ENCODE peak calls at places on chromosomes 5 and 9, in eight cellular contexts. One of them, this sample, is unnamed.

GRCh38 chr5:120507197-120507596 is 43.1 kb downstream of the PRR16 start:
- DNase-seq in fibroblast of the aortic adventitia: peak; percentile 26
- DNase-seq in CD4-positive, alpha-beta T cell: no peak
- DNase-seq in mesothelial cell of epicardium: no peak
- DNase-seq in bronchial epithelial cell: no peak
- DNase-seq in thoracic aorta: no peak
- DNase-seq in spleen: no peak
- DNase-seq in brain microvascular endothelial cell: no peak
- DNase-seq in this sample: no peak

GRCh38 chr9:93224591-93224990 is 40.7 kb downstream of the WNK2 start:
- DNase-seq in CD4-positive, alpha-beta T cell: no peak
- DNase-seq in brain microvascular endothelial cell: no peak
- DNase-seq in fibroblast of the aortic adventitia: no peak
- DNase-seq in bronchial epithelial cell: peak; percentile 97
- DNase-seq in spleen: no peak
- DNase-seq in mesothelial cell of epicardium: no peak
- DNase-seq in thoracic aorta: no peak
- DNase-seq in this sample: no peak

GRCh38 chr5:178895615-178896571 is at the start of gene ZFP2:
- DNase-seq in mesothelial cell of epicardium: peak; percentile 74
- DNase-seq in spleen: peak; percentile 90
- DNase-seq in bronchial epithelial cell: peak; percentile 40
- DNase-seq in thoracic aorta: peak; percentile 11
- DNase-seq in CD4-positive, alpha-beta T cell: peak; percentile 13
- DNase-seq in brain microvascular endothelial cell: peak; percentile 46
- DNase-seq in fibroblast of the aortic adventitia: peak; percentile 36
- DNase-seq in this sample: peak; percentile 62

GRCh38 chr5:79774171-79774854 is 84.7 kb downstream of the CMYA5 start:
- DNase-seq in brain microvascular endothelial cell: no peak
- DNase-seq in CD4-positive, alpha-beta T cell: no peak
- DNase-seq in spleen: no peak
- DNase-seq in thoracic aorta: no peak
- DNase-seq in bronchial epithelial cell: peak; percentile 18
- DNase-seq in mesothelial cell of epicardium: no peak
- DNase-seq in fibroblast of the aortic adventitia: peak; percentile 12
- DNase-seq in this sample: peak; percentile 2

GRCh38 chr5:1723476-1723875 is 76.2 kb downstream of the MRPL36 start:
- DNase-seq in bronchial epithelial cell: no peak
- DNase-seq in mesothelial cell of epicardium: peak; percentile 27
- DNase-seq in fibroblast of the aortic adventitia: no peak
- DNase-seq in spleen: no peak
- DNase-seq in CD4-positive, alpha-beta T cell: no peak
- DNase-seq in brain microvascular endothelial cell: no peak
- DNase-seq in thoracic aorta: no peak
- DNase-seq in this sample: no peak

GRCh38 chr9:93012998-93013855 is 45.3 kb upstream of the SUSD3 start:
- DNase-seq in bronchial epithelial cell: no peak
- DNase-seq in thoracic aorta: no peak
- DNase-seq in mesothelial cell of epicardium: peak; percentile 20
- DNase-seq in brain microvascular endothelial cell: no peak
- DNase-seq in CD4-positive, alpha-beta T cell: no peak
- DNase-seq in spleen: no peak
- DNase-seq in fibroblast of the aortic adventitia: no peak
- DNase-seq in this sample: no peak

GRCh38 chr9:16602494-16602893 is 268.0 kb downstream of the BNC2 start:
- DNase-seq in CD4-positive, alpha-beta T cell: no peak
- DNase-seq in bronchial epithelial cell: no peak
- DNase-seq in brain microvascular endothelial cell: no peak
- DNase-seq in spleen: no peak
- DNase-seq in fibroblast of the aortic adventitia: no peak
- DNase-seq in mesothelial cell of epicardium: no peak
- DNase-seq in thoracic aorta: no peak
- DNase-seq in this sample: no peak

GRCh38 chr9:95511952-95512750 is 4.6 kb downstream of the PTCH1 start:
- DNase-seq in spleen: no peak
- DNase-seq in CD4-positive, alpha-beta T cell: no peak
- DNase-seq in fibroblast of the aortic adventitia: no peak
- DNase-seq in thoracic aorta: no peak
- DNase-seq in brain microvascular endothelial cell: no peak
- DNase-seq in mesothelial cell of epicardium: no peak
- DNase-seq in bronchial epithelial cell: no peak
- DNase-seq in this sample: no peak

GRCh38 chr5:126354012-126354856 is 69.0 kb upstream of the GRAMD2B start:
- DNase-seq in bronchial epithelial cell: peak; percentile 97
- DNase-seq in thoracic aorta: no peak
- DNase-seq in brain microvascular endothelial cell: peak; percentile 96
- DNase-seq in spleen: no peak
- DNase-seq in fibroblast of the aortic adventitia: peak; percentile 98
- DNase-seq in mesothelial cell of epicardium: no peak
- DNase-seq in CD4-positive, alpha-beta T cell: no peak
- DNase-seq in this sample: no peak

GRCh38 chr9:129321511-129322021 is 143.5 kb upstream of the IER5L start:
- DNase-seq in thoracic aorta: no peak
- DNase-seq in fibroblast of the aortic adventitia: no peak
- DNase-seq in CD4-positive, alpha-beta T cell: no peak
- DNase-seq in mesothelial cell of epicardium: no peak
- DNase-seq in brain microvascular endothelial cell: no peak
- DNase-seq in bronchial epithelial cell: no peak
- DNase-seq in spleen: no peak
- DNase-seq in this sample: no peak

GRCh38 chr5:160185954-160186353 is 43.4 kb upstream of the FABP6 start:
- DNase-seq in fibroblast of the aortic adventitia: no peak
- DNase-seq in thoracic aorta: no peak
- DNase-seq in spleen: no peak
- DNase-seq in brain microvascular endothelial cell: no peak
- DNase-seq in bronchial epithelial cell: no peak
- DNase-seq in mesothelial cell of epicardium: no peak
- DNase-seq in CD4-positive, alpha-beta T cell: no peak
- DNase-seq in this sample: no peak

GRCh38 chr5:143470120-143470519 is 66.6 kb upstream of the NR3C1 start:
- DNase-seq in bronchial epithelial cell: no peak
- DNase-seq in spleen: no peak
- DNase-seq in CD4-positive, alpha-beta T cell: no peak
- DNase-seq in mesothelial cell of epicardium: no peak
- DNase-seq in fibroblast of the aortic adventitia: no peak
- DNase-seq in thoracic aorta: no peak
- DNase-seq in brain microvascular endothelial cell: no peak
- DNase-seq in this sample: no peak

GRCh38 chr9:98453589-98454311 is 198.3 kb upstream of the TBC1D2 start:
- DNase-seq in fibroblast of the aortic adventitia: peak; percentile 34
- DNase-seq in bronchial epithelial cell: peak; percentile 61
- DNase-seq in CD4-positive, alpha-beta T cell: no peak
- DNase-seq in mesothelial cell of epicardium: no peak
- DNase-seq in spleen: no peak
- DNase-seq in brain microvascular endothelial cell: no peak
- DNase-seq in thoracic aorta: no peak
- DNase-seq in this sample: no peak

GRCh38 chr5:157247267-157247666 is 18.7 kb upstream of the CYFIP2 start:
- DNase-seq in fibroblast of the aortic adventitia: no peak
- DNase-seq in brain microvascular endothelial cell: no peak
- DNase-seq in bronchial epithelial cell: no peak
- DNase-seq in CD4-positive, alpha-beta T cell: no peak
- DNase-seq in spleen: no peak
- DNase-seq in mesothelial cell of epicardium: no peak
- DNase-seq in thoracic aorta: no peak
- DNase-seq in this sample: no peak

DNA sequence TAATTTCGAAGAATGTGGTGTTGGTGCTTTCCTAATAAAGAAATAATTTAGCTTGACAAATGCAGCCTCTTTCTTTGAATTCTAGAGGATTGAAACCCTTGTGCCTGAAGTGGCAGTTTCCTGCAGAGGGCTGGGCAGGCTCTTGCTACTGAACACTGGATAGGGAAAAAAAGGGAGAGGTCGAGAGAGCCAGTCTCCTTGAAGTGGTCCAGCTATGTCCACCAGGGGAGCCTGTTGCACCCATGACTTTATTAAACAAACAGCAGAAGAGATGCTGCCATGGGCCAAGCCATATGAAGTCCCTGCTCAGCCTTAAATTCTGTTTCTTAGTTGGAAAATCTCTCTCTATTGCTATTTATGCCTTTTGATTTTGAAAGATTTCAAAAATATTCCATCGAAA is 178.4 kb downstream of the SMARCA2 start:
- DNase-seq in thoracic aorta: no peak
- DNase-seq in bronchial epithelial cell: no peak
- DNase-seq in mesothelial cell of epicardium: no peak
- DNase-seq in brain microvascular endothelial cell: no peak
- DNase-seq in fibroblast of the aortic adventitia: no peak
- DNase-seq in spleen: no peak
- DNase-seq in CD4-positive, alpha-beta T cell: no peak
- DNase-seq in this sample: no peak
- TF ChIP-seq CTCF in thoracic aorta: no peak
- TF ChIP-seq CTCF in bronchial epithelial cell: no peak
- TF ChIP-seq CTCF in mesothelial cell of epicardium: no peak
- TF ChIP-seq CTCF in brain microvascular endothelial cell: peak; percentile 14
- TF ChIP-seq CTCF in fibroblast of the aortic adventitia: no peak
- TF ChIP-seq CTCF in spleen: no peak
- TF ChIP-seq CTCF in CD4-positive, alpha-beta T cell: no peak
- TF ChIP-seq CTCF in this sample: no peak

GRCh38 chr5:15995206-15996052 is 184.2 kb downstream of the MARCHF11 start:
- DNase-seq in thoracic aorta: no peak
- DNase-seq in fibroblast of the aortic adventitia: peak; percentile 72
- DNase-seq in brain microvascular endothelial cell: peak; percentile 7
- DNase-seq in bronchial epithelial cell: peak; percentile 66
- DNase-seq in mesothelial cell of epicardium: no peak
- DNase-seq in spleen: no peak
- DNase-seq in CD4-positive, alpha-beta T cell: no peak
- DNase-seq in this sample: no peak

GRCh38 chr5:15992918-15993317 is 186.7 kb downstream of the MARCHF11 start:
- DNase-seq in CD4-positive, alpha-beta T cell: no peak
- DNase-seq in fibroblast of the aortic adventitia: peak; percentile 50
- DNase-seq in spleen: no peak
- DNase-seq in bronchial epithelial cell: peak; percentile 95
- DNase-seq in mesothelial cell of epicardium: no peak
- DNase-seq in brain microvascular endothelial cell: peak; percentile 25
- DNase-seq in thoracic aorta: no peak
- DNase-seq in this sample: no peak

GRCh38 chr5:15991586-15991985 is 188.0 kb downstream of the MARCHF11 start:
- DNase-seq in fibroblast of the aortic adventitia: no peak
- DNase-seq in bronchial epithelial cell: no peak
- DNase-seq in mesothelial cell of epicardium: no peak
- DNase-seq in spleen: no peak
- DNase-seq in brain microvascular endothelial cell: no peak
- DNase-seq in CD4-positive, alpha-beta T cell: no peak
- DNase-seq in thoracic aorta: no peak
- DNase-seq in this sample: no peak

GRCh38 chr5:15993334-15993733 is 186.3 kb downstream of the MARCHF11 start:
- DNase-seq in spleen: no peak
- DNase-seq in brain microvascular endothelial cell: no peak
- DNase-seq in mesothelial cell of epicardium: no peak
- DNase-seq in fibroblast of the aortic adventitia: peak; percentile 36
- DNase-seq in CD4-positive, alpha-beta T cell: no peak
- DNase-seq in thoracic aorta: no peak
- DNase-seq in bronchial epithelial cell: peak; percentile 98
- DNase-seq in this sample: no peak

DNA sequence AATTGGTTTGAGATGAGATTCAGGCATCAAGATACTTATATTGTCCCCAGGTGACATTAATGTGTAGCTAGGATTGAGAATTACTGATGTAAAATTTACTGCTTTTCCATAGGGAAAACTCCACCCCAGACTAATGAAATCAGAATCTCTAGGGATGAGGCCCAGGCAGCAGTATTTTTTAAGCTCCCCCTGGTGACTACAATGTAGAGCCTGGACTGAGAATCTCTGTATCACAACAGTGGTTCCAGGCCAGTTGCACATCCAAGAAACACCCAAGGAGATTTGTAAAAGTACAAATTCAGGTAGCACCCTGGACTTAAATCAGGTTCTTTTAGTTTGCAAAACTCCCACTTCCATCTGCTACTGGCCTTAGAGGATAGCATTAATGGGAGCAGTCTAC is 185.7 kb downstream of the MARCHF11 start:
- DNase-seq in CD4-positive, alpha-beta T cell: no peak
- DNase-seq in fibroblast of the aortic adventitia: peak; percentile 27
- DNase-seq in brain microvascular endothelial cell: peak; percentile 34
- DNase-seq in thoracic aorta: no peak
- DNase-seq in mesothelial cell of epicardium: no peak
- DNase-seq in spleen: no peak
- DNase-seq in bronchial epithelial cell: peak; percentile 11
- DNase-seq in this sample: no peak
- TF ChIP-seq CTCF in CD4-positive, alpha-beta T cell: no peak
- TF ChIP-seq CTCF in fibroblast of the aortic adventitia: peak; percentile 58
- TF ChIP-seq CTCF in brain microvascular endothelial cell: peak; percentile 71
- TF ChIP-seq CTCF in thoracic aorta: no peak
- TF ChIP-seq CTCF in mesothelial cell of epicardium: no peak
- TF ChIP-seq CTCF in spleen: no peak
- TF ChIP-seq CTCF in bronchial epithelial cell: no peak
- TF ChIP-seq CTCF in this sample: peak; percentile 19

DNA sequence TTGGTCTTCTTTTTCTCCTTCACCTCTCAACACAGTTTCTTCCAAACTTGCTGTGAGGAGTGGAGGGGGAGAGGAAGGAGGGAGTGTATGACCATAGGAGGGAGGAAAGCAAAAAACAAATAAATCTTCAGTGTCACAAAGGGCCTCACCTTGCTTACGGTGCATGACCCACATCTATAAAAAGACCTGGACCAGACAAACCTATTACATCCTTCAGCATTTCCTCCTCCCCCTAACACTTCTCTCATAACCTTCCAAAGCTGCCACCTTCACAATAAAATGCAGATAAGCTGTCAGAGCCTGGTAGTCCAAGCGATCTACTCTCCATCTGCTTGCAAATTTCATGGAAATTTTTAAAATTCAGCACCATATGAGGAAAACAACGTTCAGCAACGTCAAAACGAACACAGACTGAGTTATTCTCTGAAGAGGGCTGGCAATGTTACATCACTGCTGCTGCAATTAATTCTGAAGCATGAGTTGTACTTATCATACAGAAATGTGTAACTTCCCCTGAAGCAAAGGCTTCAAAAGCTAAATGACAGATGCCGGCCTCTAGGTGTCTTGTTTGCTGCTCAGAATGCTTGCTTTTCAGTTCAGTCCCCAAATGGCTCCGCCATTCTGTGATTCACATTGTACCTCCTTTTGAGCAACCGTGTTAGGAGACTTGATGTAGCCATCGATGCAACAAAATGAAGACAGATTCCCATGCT is 62.9 kb downstream of the EFNA5 start:
- DNase-seq in spleen: no peak
- DNase-seq in thoracic aorta: no peak
- DNase-seq in bronchial epithelial cell: no peak
- DNase-seq in CD4-positive, alpha-beta T cell: no peak
- DNase-seq in brain microvascular endothelial cell: no peak
- DNase-seq in fibroblast of the aortic adventitia: no peak
- DNase-seq in mesothelial cell of epicardium: no peak
- DNase-seq in this sample: no peak
- TF ChIP-seq CTCF in spleen: no peak
- TF ChIP-seq CTCF in thoracic aorta: no peak
- TF ChIP-seq CTCF in bronchial epithelial cell: no peak
- TF ChIP-seq CTCF in CD4-positive, alpha-beta T cell: no peak
- TF ChIP-seq CTCF in brain microvascular endothelial cell: no peak
- TF ChIP-seq CTCF in fibroblast of the aortic adventitia: no peak
- TF ChIP-seq CTCF in mesothelial cell of epicardium: no peak
- TF ChIP-seq CTCF in this sample: no peak

DNA sequence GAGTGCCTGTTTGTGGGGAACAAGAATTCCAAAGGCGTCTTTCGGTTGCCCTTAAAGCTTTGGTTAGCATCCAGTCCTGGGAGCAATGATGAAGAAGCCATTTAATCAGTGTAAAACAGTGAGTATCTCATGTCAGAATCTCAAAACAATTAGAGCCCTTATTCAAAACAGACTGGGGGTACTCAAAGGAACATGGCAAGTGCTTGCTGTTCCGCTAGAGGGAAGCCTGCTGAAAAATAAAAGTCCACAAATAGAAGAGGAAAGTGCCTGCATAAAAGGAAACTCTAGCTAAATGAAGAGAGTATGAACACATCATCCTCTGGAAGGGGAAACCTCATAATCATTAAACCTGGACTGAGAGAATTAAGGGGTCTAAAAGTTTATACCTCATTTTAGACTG is 26.4 kb downstream of the FBXL7 start:
- DNase-seq in brain microvascular endothelial cell: no peak
- DNase-seq in mesothelial cell of epicardium: no peak
- DNase-seq in thoracic aorta: no peak
- DNase-seq in fibroblast of the aortic adventitia: no peak
- DNase-seq in bronchial epithelial cell: no peak
- DNase-seq in CD4-positive, alpha-beta T cell: no peak
- DNase-seq in spleen: no peak
- DNase-seq in this sample: no peak
- TF ChIP-seq CTCF in brain microvascular endothelial cell: peak; percentile 6
- TF ChIP-seq CTCF in mesothelial cell of epicardium: no peak
- TF ChIP-seq CTCF in thoracic aorta: no peak
- TF ChIP-seq CTCF in fibroblast of the aortic adventitia: no peak
- TF ChIP-seq CTCF in bronchial epithelial cell: no peak
- TF ChIP-seq CTCF in CD4-positive, alpha-beta T cell: no peak
- TF ChIP-seq CTCF in spleen: no peak
- TF ChIP-seq CTCF in this sample: no peak

This sample was measured in neural crest cell.